ENCODE peak calls at places on chromosomes 13 and 19, in four cellular contexts. N is mucosa of descending colon, R is omental fat pad, X is K562. U is an unnamed sample.

GRCh38 chr19:5358173-5358800 is 17.7 kb upstream of the PTPRS start:
- DNase-seq in N (no peak), R (no peak), X (peak), U (no peak)

GRCh38 chr19:51354742-51355148 is 11.4 kb downstream of the ETFB start:
- DNase-seq in N (no peak), R (no peak), X (no peak), U (peak)

GRCh38 chr13:27437126-27437525 is 12.7 kb downstream of the GTF3A start:
- DNase-seq in N (no peak), R (no peak), X (no peak), U (no peak)

GRCh38 chr13:95714142-95714832 is 37.3 kb downstream of the DNAJC3 start:
- DNase-seq in N (no peak), R (no peak), X (no peak), U (no peak)

GRCh38 chr13:94345374-94346195 is 133.9 kb downstream of the DCT start:
- DNase-seq in N (no peak), R (no peak), X (no peak), U (no peak)

GRCh38 chr19:12611361-12611699 is 610 bp downstream of the ZNF791 start:
- DNase-seq in N (peak), R (peak), X (peak), U (peak)

GRCh38 chr13:35630551-35631275 is 154.2 kb upstream of the MAB21L1 start:
- DNase-seq in N (peak), R (no peak), X (peak), U (peak)

GRCh38 chr13:100244431-100244830 is 155.5 kb downstream of the PCCA start:
- DNase-seq in N (no peak), R (no peak), X (no peak), U (no peak)

GRCh38 chr13:46633416-46633815 is 80.4 kb downstream of the LRCH1 start:
- DNase-seq in N (no peak), R (no peak), X (no peak), U (no peak)

GRCh38 chr13:113220141-113220598 is 10.8 kb downstream of the CUL4A start:
- DNase-seq in N (peak), R (no peak), X (peak), U (no peak)

GRCh38 chr13:113224486-113224885 is 15.1 kb downstream of the CUL4A start:
- DNase-seq in N (peak), R (no peak), X (no peak), U (no peak)

GRCh38 chr13:113219311-113219940 is 10.0 kb downstream of the CUL4A start:
- DNase-seq in N (no peak), R (no peak), X (peak), U (no peak)

GRCh38 chr13:113216165-113217056 is 7.0 kb downstream of the CUL4A start:
- DNase-seq in N (peak), R (no peak), X (peak), U (no peak)

DNA sequence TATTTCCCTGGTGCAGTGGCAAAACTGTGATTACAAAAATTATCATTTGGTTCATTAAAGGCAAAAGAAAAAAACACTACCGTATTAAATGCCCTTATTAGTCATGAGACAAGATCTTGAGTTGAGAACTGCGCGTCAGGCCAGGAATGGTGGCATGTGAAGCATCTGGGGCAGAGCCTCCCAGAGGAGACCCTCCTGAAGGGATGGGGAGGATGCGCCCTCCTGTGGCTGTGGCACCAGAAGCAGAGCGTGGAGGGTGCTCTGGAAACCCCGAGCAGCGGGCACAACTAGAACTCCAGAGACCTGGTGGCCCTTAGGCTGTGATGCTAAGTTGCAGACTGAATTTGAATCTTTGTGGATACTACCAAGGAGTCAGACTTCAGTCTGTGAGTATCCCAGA is 11.5 kb downstream of the CUL4A start:
- DNase-seq in N (no peak), R (no peak), X (no peak), U (no peak)
- TF ChIP-seq CTCF in N (no peak), R (no peak), X (peak), U (no peak)

DNA sequence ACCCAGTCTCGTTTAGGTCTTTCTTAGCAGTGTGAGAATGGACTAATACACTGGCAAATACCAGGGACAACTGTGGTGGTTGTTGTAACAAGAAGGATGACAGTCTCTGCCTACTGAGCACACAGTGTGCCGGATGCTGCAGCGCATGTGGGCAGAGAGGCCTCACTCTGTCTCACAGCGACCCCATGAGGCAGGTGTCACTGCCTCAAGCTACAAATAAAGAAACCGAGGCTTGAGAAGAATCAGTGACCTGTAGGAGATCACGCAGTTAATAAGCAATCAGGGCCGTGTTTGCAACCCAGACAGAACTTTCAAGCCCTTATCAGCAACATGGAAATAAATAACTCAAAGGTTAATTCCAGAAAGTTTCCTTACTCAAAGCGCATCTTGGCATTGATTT is 40.5 kb upstream of the GAS6 start:
- DNase-seq in N (peak), R (peak), X (peak), U (peak)
- TF ChIP-seq CTCF in N (no peak), R (no peak), X (peak), U (peak)

GRCh38 chr19:10207026-10207425 is 12.3 kb upstream of the DNMT1 start:
- DNase-seq in N (no peak), R (no peak), X (no peak), U (no peak)
- TF ChIP-seq CTCF in N (no peak), R (no peak), X (no peak), U (no peak)

GRCh38 chr19:48085904-48086864 is 24.4 kb downstream of the PLA2G4C start:
- DNase-seq in N (no peak), R (no peak), X (no peak), U (no peak)
- TF ChIP-seq CTCF in N (no peak), R (no peak), X (peak), U (no peak)

GRCh38 chr13:51858433-51859247 is 3.1 kb upstream of the CCDC70 start:
- DNase-seq in N (no peak), R (no peak), X (no peak), U (no peak)
- TF ChIP-seq CTCF in N (no peak), R (no peak), X (no peak), U (no peak)

GRCh38 chr19:23996549-23996948 is 81.9 kb downstream of the ZNF726 start:
- DNase-seq in N (no peak), R (no peak), X (peak), U (peak)
- TF ChIP-seq CTCF in N (no peak), R (no peak), X (peak), U (peak)